ENCODE peak calls at places on chromosomes 6 and 20, in eight cellular contexts. L is ovary; B is AG20443; G is MV-4-11; W is AG04450; S is effector CD4-positive, alpha-beta T cell; N is NCI-H2107; D is SW 1271. O is an unnamed sample.

GRCh38 chr6:47073125-47074110 is 31.3 kb upstream of the ADGRF1 start:
- DNase-seq in B (no peak), W (no peak), S (no peak), N (no peak), L (no peak), D (no peak), G (no peak), O (no peak)

GRCh38 chr6:38143191-38144154 is 323.9 kb downstream of the ZFAND3 start:
- DNase-seq in S (no peak), D (no peak), W (no peak), B (no peak), N (no peak), G (no peak), L (no peak), O (no peak)

GRCh38 chr6:121886223-121886830 is 450.9 kb downstream of the GJA1 start:
- DNase-seq in D (no peak), L (no peak), W (no peak), N (no peak), G (no peak), B (no peak), S (no peak), O (peak)

GRCh38 chr6:80988892-80989291 is 763.6 kb downstream of the TENT5A start:
- DNase-seq in N (no peak), G (no peak), S (no peak), W (no peak), D (no peak), B (no peak), L (no peak), O (no peak)

GRCh38 chr6:135657207-135657606 is 159.7 kb upstream of the AHI1 start:
- DNase-seq in D (no peak), B (no peak), G (no peak), S (no peak), W (no peak), N (peak), L (no peak), O (no peak)

GRCh38 chr20:25984933-25985332 is 288.3 kb upstream of the ZNF337 start:
- DNase-seq in B (peak), L (peak), D (no peak), S (no peak), G (no peak), N (peak), W (no peak), O (peak)

GRCh38 chr6:56995347-56995746 is 40.4 kb downstream of the BEND6 start:
- DNase-seq in S (no peak), L (no peak), B (no peak), D (no peak), N (no peak), G (no peak), W (no peak), O (no peak)

GRCh38 chr6:137846772-137847313 is 20.2 kb upstream of the TNFAIP3 start:
- DNase-seq in S (no peak), D (no peak), B (no peak), W (no peak), G (peak), L (no peak), N (no peak), O (no peak)

GRCh38 chr20:62793757-62794006 is 2.6 kb upstream of the MRGBP start:
- DNase-seq in B (no peak), N (no peak), G (no peak), L (no peak), W (no peak), S (no peak), D (no peak), O (no peak)

GRCh38 chr6:123182998-123183397 is 187.0 kb downstream of the CLVS2 start:
- DNase-seq in L (no peak), G (no peak), B (no peak), D (no peak), S (no peak), W (no peak), N (no peak), O (no peak)

GRCh38 chr6:153484056-153484455 is 353.0 kb upstream of the RGS17 start:
- DNase-seq in N (no peak), L (no peak), B (no peak), D (no peak), G (peak), W (no peak), S (no peak), O (no peak)

GRCh38 chr20:9179193-9179802 is 110.4 kb downstream of the PLCB4 start:
- DNase-seq in D (peak), G (no peak), N (no peak), W (no peak), L (no peak), S (no peak), B (no peak), O (no peak)

GRCh38 chr6:166567107-166567506 is 19.4 kb downstream of the RAMACL start:
- DNase-seq in L (no peak), G (no peak), S (no peak), W (peak), N (no peak), D (no peak), B (peak), O (peak)

GRCh38 chr6:3205913-3206312 is 21.5 kb downstream of the TUBB2B start:
- DNase-seq in D (no peak), N (no peak), G (peak), L (no peak), W (peak), S (no peak), B (peak), O (peak)

GRCh38 chr6:156976144-156977088 is 199.2 kb downstream of the ARID1B start:
- DNase-seq in L (no peak), W (no peak), S (no peak), B (no peak), D (no peak), G (no peak), N (peak), O (no peak)

GRCh38 chr20:53940883-53941546 is 129.4 kb downstream of the BCAS1 start:
- DNase-seq in G (peak), N (peak), W (no peak), B (peak), D (peak), S (no peak), L (no peak), O (peak)

GRCh38 chr20:62246872-62247652 is 8.7 kb downstream of the OSBPL2 start:
- DNase-seq in D (no peak), L (peak), G (no peak), W (no peak), N (no peak), S (no peak), B (no peak), O (no peak)

GRCh38 chr6:20840675-20841074 is 306.4 kb downstream of the CDKAL1 start:
- DNase-seq in N (no peak), S (no peak), B (peak), W (no peak), G (peak), L (no peak), D (no peak), O (no peak)

GRCh38 chr6:16238057-16238657 is at the start of gene GMPR:
- DNase-seq in W (no peak), L (peak), S (peak), N (no peak), G (peak), D (no peak), B (peak), O (no peak)

GRCh38 chr20:31747640-31748039 is 8.6 kb downstream of the TPX2 start:
- DNase-seq in L (no peak), W (no peak), G (no peak), S (no peak), D (no peak), B (peak), N (no peak), O (no peak)

GRCh38 chr6:150044621-150045145 is 19.4 kb upstream of the RAET1L start:
- DNase-seq in N (no peak), W (no peak), S (no peak), D (no peak), L (no peak), G (no peak), B (no peak), O (no peak)

GRCh38 chr20:13022401-13023170 is 13.8 kb downstream of the SPTLC3 start:
- DNase-seq in D (peak), N (no peak), S (no peak), L (no peak), W (no peak), B (peak), G (no peak), O (no peak)

GRCh38 chr20:49924247-49924646 is 8.9 kb upstream of the SPATA2 start:
- DNase-seq in N (no peak), G (no peak), B (no peak), W (no peak), S (no peak), L (no peak), D (no peak), O (no peak)

GRCh38 chr6:116444092-116444491 is 17.1 kb upstream of the CALHM6 start:
- DNase-seq in W (no peak), L (no peak), S (no peak), D (peak), B (peak), N (no peak), G (no peak), O (no peak)

GRCh38 chr6:33272358-33273128 is 668 bp downstream of the RPS18 start:
- DNase-seq in N (no peak), G (no peak), W (no peak), S (no peak), B (no peak), D (no peak), L (no peak), O (no peak)

GRCh38 chr20:19322061-19322985 is 109.9 kb downstream of the SLC24A3 start:
- DNase-seq in B (no peak), N (no peak), S (no peak), G (no peak), W (no peak), D (no peak), L (no peak), O (no peak)

GRCh38 chr20:62815066-62815991 is 1.5 kb upstream of the COL9A3 start:
- DNase-seq in L (no peak), D (no peak), N (no peak), S (no peak), W (no peak), G (no peak), B (peak), O (no peak)

GRCh38 chr6:134310206-134310605 is 7.7 kb downstream of the SGK1 start:
- DNase-seq in W (no peak), L (no peak), D (no peak), B (no peak), N (no peak), S (no peak), G (no peak), O (no peak)

GRCh38 chr6:20315456-20315855 is 86.2 kb upstream of the E2F3 start:
- DNase-seq in N (no peak), L (no peak), G (no peak), B (no peak), D (no peak), W (no peak), S (no peak), O (no peak)

GRCh38 chr6:11194399-11195274 is 37.8 kb downstream of the NEDD9 start:
- DNase-seq in S (no peak), B (no peak), G (no peak), N (no peak), L (no peak), D (peak), W (no peak), O (no peak)

GRCh38 chr20:63979549-63980316 is at the start of gene SAMD10:
- DNase-seq in S (peak), N (no peak), G (peak), W (no peak), L (peak), D (peak), B (peak), O (no peak)

GRCh38 chr20:2742934-2743559 is 50.5 kb downstream of the EBF4 start:
- DNase-seq in W (peak), L (peak), G (peak), B (peak), D (peak), S (peak), N (peak), O (no peak)

GRCh38 chr6:16198061-16198705 is 40.2 kb upstream of the GMPR start:
- DNase-seq in S (no peak), G (no peak), B (no peak), L (no peak), W (no peak), D (no peak), N (no peak), O (no peak)

GRCh38 chr6:27213544-27214125 is 33.9 kb upstream of the PRSS16 start:
- DNase-seq in D (peak), L (no peak), W (no peak), B (no peak), G (no peak), N (no peak), S (no peak), O (no peak)

GRCh38 chr6:151063339-151063738 is 176.4 kb upstream of the AKAP12 start:
- DNase-seq in N (no peak), B (peak), W (no peak), G (no peak), D (peak), S (no peak), L (no peak), O (peak)

GRCh38 chr6:161074496-161075140 is 83.0 kb downstream of the MAP3K4 start:
- DNase-seq in B (no peak), S (no peak), N (no peak), W (no peak), G (no peak), D (no peak), L (no peak), O (no peak)

GRCh38 chr6:97394160-97394748 is 111.2 kb upstream of the MMS22L start:
- DNase-seq in D (peak), N (peak), L (no peak), S (peak), G (peak), B (peak), W (peak), O (peak)

GRCh38 chr20:35465976-35466375 is 10.6 kb downstream of the CEP250 start:
- DNase-seq in B (no peak), W (no peak), N (no peak), D (no peak), G (no peak), L (no peak), S (no peak), O (no peak)